ENCODE peak calls at places on chromosomes 11 and 22, in four cellular contexts. J is stimulated activated CD8-positive, alpha-beta memory T cell treated with anti-CD3 and anti-CD28 coated beads, Interleukin-4, amount 100 ng/mL, for 1 hour; G is left cardiac atrium; T is GM23248. H is an unnamed sample.

GRCh38 chr22:38715852-38716251 is 10.1 kb downstream of the GTPBP1 start:
- DNase-seq in J (no peak), G (no peak), T (no peak), H (no peak)

GRCh38 chr22:35064664-35065063 is 1.3 kb upstream of the ISX start:
- DNase-seq in J (no peak), G (no peak), T (no peak), H (no peak)

GRCh38 chr11:73154178-73154577 is 12.1 kb upstream of the FCHSD2 start:
- DNase-seq in J (no peak), G (no peak), T (no peak), H (peak)

GRCh38 chr11:73217131-73217809 is 811 bp upstream of the P2RY2 start:
- DNase-seq in J (no peak), G (no peak), T (no peak), H (peak)

GRCh38 chr11:68099474-68100405 is 21.4 kb downstream of the CHKA start:
- DNase-seq in J (no peak), G (peak), T (no peak), H (no peak)

GRCh38 chr11:21430532-21430931 is 761.1 kb downstream of the NELL1 start:
- DNase-seq in J (no peak), G (no peak), T (no peak), H (no peak)

GRCh38 chr11:17076517-17077239 is 789 bp downstream of the RPS13 start:
- DNase-seq in J (no peak), G (no peak), T (peak), H (no peak)

GRCh38 chr11:102177974-102178631 is 67.9 kb downstream of the YAP1 start:
- DNase-seq in J (no peak), G (no peak), T (peak), H (no peak)

GRCh38 chr11:120210651-120211521 is at the start of gene OAF:
- DNase-seq in J (peak), G (peak), T (peak), H (no peak)

GRCh38 chr22:44045171-44045570 is 21.1 kb downstream of the PARVB start:
- DNase-seq in J (no peak), G (no peak), T (peak), H (no peak)

GRCh38 chr22:26949193-26949592 is 291.8 kb downstream of the MIAT start:
- DNase-seq in J (no peak), G (peak), T (peak), H (no peak)

GRCh38 chr11:7514099-7514725 is 413 bp downstream of the PPFIBP2 start:
- DNase-seq in J (no peak), G (no peak), T (peak), H (peak)

GRCh38 chr11:75155570-75156422 is 4.9 kb downstream of the SLCO2B1 start:
- DNase-seq in J (no peak), G (no peak), T (no peak), H (no peak)

GRCh38 chr22:49087716-49088660 is 739.7 kb downstream of the BRD1 start:
- DNase-seq in J (no peak), G (no peak), T (no peak), H (no peak)

GRCh38 chr11:1020211-1020905 is 16.2 kb downstream of the MUC6 start:
- DNase-seq in J (no peak), G (no peak), T (no peak), H (no peak)

GRCh38 chr22:20408891-20409290 is 14.9 kb downstream of the ZNF74 start:
- DNase-seq in J (no peak), G (no peak), T (no peak), H (no peak)

GRCh38 chr22:32986773-32987050 is 71.5 kb downstream of the SYN3 start:
- DNase-seq in J (no peak), G (no peak), T (no peak), H (no peak)

GRCh38 chr22:19943665-19944026 is 2.0 kb upstream of the TXNRD2 start:
- DNase-seq in J (no peak), G (peak), T (peak), H (no peak)

GRCh38 chr11:111455291-111456085 is 56.7 kb downstream of the BTG4 start:
- DNase-seq in J (no peak), G (no peak), T (no peak), H (no peak)

GRCh38 chr22:42991010-42991651 is 23.8 kb downstream of the PACSIN2 start:
- DNase-seq in J (no peak), G (no peak), T (peak), H (no peak)

GRCh38 chr22:37212174-37212906 is at the start of gene SSTR3:
- DNase-seq in J (no peak), G (peak), T (peak), H (no peak)

GRCh38 chr11:113262594-113262993 is 51.8 kb upstream of the TTC12 start:
- DNase-seq in J (no peak), G (no peak), T (no peak), H (no peak)

GRCh38 chr11:2681408-2682145 is 18.2 kb downstream of the KCNQ1OT1 start:
- DNase-seq in J (no peak), G (peak), T (no peak), H (no peak)

H was measured in C1 segment of cervical spinal cord.